ENCODE peak calls at places on chromosomes 11 and 22, in five cellular contexts. Q, B, J, D and G are unnamed samples.

GRCh38 chr11:11366793-11367192 is 13.7 kb upstream of the CSNK2A3 start:
- DNase-seq in Q (no peak), B (no peak), J (no peak), D (no peak), G (no peak)

GRCh38 chr11:2778630-2779498 is 79.1 kb upstream of the KCNQ1OT1 start:
- DNase-seq in Q (peak), B (peak), J (peak), D (peak), G (peak)

GRCh38 chr11:23124996-23125395 is 264.7 kb upstream of the CCDC179 start:
- DNase-seq in Q (no peak), B (no peak), J (no peak), D (no peak), G (no peak)

GRCh38 chr11:109439684-109440083 is 17.7 kb downstream of the C11orf87 start:
- DNase-seq in Q (no peak), B (no peak), J (no peak), D (no peak), G (no peak)

GRCh38 chr11:122691751-122692150 is 36.2 kb downstream of the UBASH3B start:
- DNase-seq in Q (no peak), B (no peak), J (no peak), D (no peak), G (no peak)

GRCh38 chr11:75706260-75706729 is 11.3 kb upstream of the MOGAT2 start:
- DNase-seq in Q (peak), B (peak), J (no peak), D (peak), G (peak)

GRCh38 chr11:47185305-47186075 is 744 bp downstream of the PACSIN3 start:
- DNase-seq in Q (peak), B (peak), J (peak), D (no peak), G (no peak)

GRCh38 chr11:114989536-114989935 is 311.2 kb downstream of the NXPE2 start:
- DNase-seq in Q (no peak), B (no peak), J (no peak), D (no peak), G (no peak)

GRCh38 chr11:429931-430456 is 11.8 kb downstream of the ANO9 start:
- DNase-seq in Q (no peak), B (no peak), J (no peak), D (no peak), G (no peak)

GRCh38 chr11:65311197-65311631 is 3.5 kb upstream of the CDC42EP2 start:
- DNase-seq in Q (no peak), B (no peak), J (no peak), D (no peak), G (peak)

GRCh38 chr11:123308077-123308476 is 113.0 kb upstream of the CLMP start:
- DNase-seq in Q (no peak), B (no peak), J (peak), D (no peak), G (no peak)

GRCh38 chr22:48827228-48827810 is 1000.4 kb downstream of the BRD1 start:
- DNase-seq in Q (no peak), B (peak), J (no peak), D (no peak), G (no peak)

GRCh38 chr11:119680899-119681370 is 48.1 kb downstream of the NECTIN1 start:
- DNase-seq in Q (no peak), B (no peak), J (no peak), D (no peak), G (no peak)

GRCh38 chr22:24406322-24407277 is 20.8 kb upstream of the ADORA2A start:
- DNase-seq in Q (peak), B (peak), J (no peak), D (no peak), G (no peak)

GRCh38 chr11:134915212-134915611 is 503.2 kb upstream of the B3GAT1 start:
- DNase-seq in Q (no peak), B (peak), J (no peak), D (no peak), G (no peak)

GRCh38 chr11:30635401-30635989 is 49.3 kb upstream of the MPPED2 start:
- DNase-seq in Q (no peak), B (no peak), J (no peak), D (no peak), G (no peak)

GRCh38 chr11:128897841-128898240 is 6.7 kb downstream of the KCNJ5 start:
- DNase-seq in Q (no peak), B (no peak), J (no peak), D (no peak), G (no peak)

GRCh38 chr11:122976734-122977454 is 4.7 kb downstream of the BSX start:
- DNase-seq in Q (no peak), B (no peak), J (no peak), D (peak), G (no peak)

GRCh38 chr11:69925366-69926196 is 106.4 kb upstream of the FGF3 start:
- DNase-seq in Q (peak), B (peak), J (no peak), D (no peak), G (no peak)

GRCh38 chr11:126348806-126349582 is 6.5 kb upstream of the ST3GAL4 start:
- DNase-seq in Q (peak), B (no peak), J (no peak), D (no peak), G (no peak)

GRCh38 chr11:112343368-112344039 is 82.8 kb upstream of the PLET1 start:
- DNase-seq in Q (no peak), B (peak), J (no peak), D (no peak), G (no peak)

GRCh38 chr11:20087118-20087521 is 73.2 kb downstream of the DBX1 start:
- DNase-seq in Q (no peak), B (no peak), J (no peak), D (no peak), G (no peak)

GRCh38 chr22:24305260-24305692 is 34.6 kb downstream of the SPECC1L start:
- DNase-seq in Q (no peak), B (no peak), J (no peak), D (no peak), G (no peak)

GRCh38 chr11:117805048-117805447 is 8.0 kb upstream of the DSCAML1 start:
- DNase-seq in Q (no peak), B (no peak), J (no peak), D (no peak), G (no peak)

GRCh38 chr11:97794876-97795275 is 1225.9 kb upstream of the CNTN5 start:
- DNase-seq in Q (no peak), B (no peak), J (no peak), D (no peak), G (no peak)

GRCh38 chr11:32435511-32435946 is at the start of gene WT1:
- DNase-seq in Q (peak), B (no peak), J (no peak), D (no peak), G (peak)

GRCh38 chr22:25765801-25766200 is 23.8 kb downstream of the MYO18B start:
- DNase-seq in Q (no peak), B (no peak), J (no peak), D (no peak), G (no peak)

GRCh38 chr22:25774575-25775026 is 32.6 kb downstream of the MYO18B start:
- DNase-seq in Q (no peak), B (no peak), J (no peak), D (no peak), G (no peak)

GRCh38 chr22:25772288-25772687 is 30.3 kb downstream of the MYO18B start:
- DNase-seq in Q (no peak), B (no peak), J (no peak), D (no peak), G (no peak)

GRCh38 chr22:25766418-25766817 is 24.4 kb downstream of the MYO18B start:
- DNase-seq in Q (no peak), B (no peak), J (no peak), D (no peak), G (no peak)

DNA sequence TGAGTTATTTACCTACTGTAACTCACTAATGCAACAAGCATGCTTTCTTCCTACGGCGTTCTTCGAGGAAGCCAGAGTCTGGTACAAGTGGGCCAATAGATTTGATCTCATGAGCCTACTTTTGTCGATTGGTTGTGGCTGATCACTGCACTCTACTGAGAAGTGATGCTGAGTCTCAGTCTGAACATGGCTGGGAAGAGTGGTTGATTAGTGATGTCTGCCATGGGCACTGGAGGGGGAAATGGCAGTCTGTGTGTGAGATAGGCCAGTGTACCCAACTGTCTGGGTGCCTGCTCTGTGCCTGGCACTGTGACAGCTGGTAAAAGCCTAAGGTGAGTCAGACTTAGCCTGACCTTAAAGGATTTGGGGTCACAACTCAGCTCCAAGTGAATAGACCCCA is 28.3 kb downstream of the MYO18B start:
- DNase-seq in Q (no peak), B (no peak), J (no peak), D (no peak), G (no peak)
- TF ChIP-seq POLR2A in Q (no peak), B (no peak), J (no peak), D (no peak), G (no peak)

GRCh38 chr11:130315354-130315970 is 745 bp upstream of the ZBTB44 start:
- DNase-seq in Q (peak), B (peak), J (peak), D (peak), G (no peak)

GRCh38 chr11:130313383-130314183 is 1.1 kb downstream of the ZBTB44 start:
- DNase-seq in Q (no peak), B (no peak), J (no peak), D (no peak), G (no peak)

GRCh38 chr11:130312046-130312445 is 2.7 kb downstream of the ZBTB44 start:
- DNase-seq in Q (no peak), B (no peak), J (no peak), D (no peak), G (no peak)

GRCh38 chr11:130314184-130314748 is 451 bp downstream of the ZBTB44 start:
- DNase-seq in Q (peak), B (peak), J (peak), D (peak), G (peak)

DNA sequence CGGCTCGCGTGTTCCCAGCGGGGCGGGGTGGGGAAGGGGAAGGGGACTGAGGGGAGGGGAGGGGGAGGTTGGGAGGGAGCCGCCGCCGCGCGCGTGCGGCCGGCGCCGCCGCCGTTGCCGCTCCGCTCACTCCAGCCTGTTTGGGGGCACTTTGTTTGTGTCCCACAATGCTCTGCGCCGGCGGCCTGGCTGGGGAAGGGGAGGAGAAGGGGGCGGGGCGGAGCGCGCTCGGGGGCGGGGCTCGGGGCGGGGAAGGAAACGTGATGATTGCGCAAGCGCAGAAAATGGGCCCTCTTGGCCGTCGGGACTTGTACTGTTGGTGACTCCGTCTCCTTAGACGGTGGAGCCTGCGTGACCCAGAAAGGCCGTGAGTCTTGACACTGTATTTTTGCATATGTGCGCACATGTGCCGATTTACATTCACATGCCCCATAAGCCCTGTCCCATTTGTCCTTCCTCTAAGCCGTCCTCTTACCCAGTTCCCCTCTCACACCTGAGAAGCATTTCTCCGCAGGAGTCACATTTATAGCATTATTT is at the start of gene ZBTB44:
- DNase-seq in Q (peak), B (peak), J (peak), D (peak), G (peak)
- TF ChIP-seq POLR2A in Q (no peak), B (no peak), J (peak), D (no peak), G (no peak)

GRCh38 chr22:50703726-50704509 is 31.3 kb downstream of the SHANK3 start:
- DNase-seq in Q (no peak), B (peak), J (no peak), D (no peak), G (no peak)

GRCh38 chr22:50702261-50702671 is 29.6 kb downstream of the SHANK3 start:
- DNase-seq in Q (no peak), B (no peak), J (no peak), D (no peak), G (no peak)

GRCh38 chr22:50701428-50702154 is 29.0 kb downstream of the SHANK3 start:
- DNase-seq in Q (no peak), B (peak), J (no peak), D (no peak), G (no peak)

GRCh38 chr22:50704510-50705218 is 32.0 kb downstream of the SHANK3 start:
- DNase-seq in Q (no peak), B (peak), J (no peak), D (no peak), G (no peak)

DNA sequence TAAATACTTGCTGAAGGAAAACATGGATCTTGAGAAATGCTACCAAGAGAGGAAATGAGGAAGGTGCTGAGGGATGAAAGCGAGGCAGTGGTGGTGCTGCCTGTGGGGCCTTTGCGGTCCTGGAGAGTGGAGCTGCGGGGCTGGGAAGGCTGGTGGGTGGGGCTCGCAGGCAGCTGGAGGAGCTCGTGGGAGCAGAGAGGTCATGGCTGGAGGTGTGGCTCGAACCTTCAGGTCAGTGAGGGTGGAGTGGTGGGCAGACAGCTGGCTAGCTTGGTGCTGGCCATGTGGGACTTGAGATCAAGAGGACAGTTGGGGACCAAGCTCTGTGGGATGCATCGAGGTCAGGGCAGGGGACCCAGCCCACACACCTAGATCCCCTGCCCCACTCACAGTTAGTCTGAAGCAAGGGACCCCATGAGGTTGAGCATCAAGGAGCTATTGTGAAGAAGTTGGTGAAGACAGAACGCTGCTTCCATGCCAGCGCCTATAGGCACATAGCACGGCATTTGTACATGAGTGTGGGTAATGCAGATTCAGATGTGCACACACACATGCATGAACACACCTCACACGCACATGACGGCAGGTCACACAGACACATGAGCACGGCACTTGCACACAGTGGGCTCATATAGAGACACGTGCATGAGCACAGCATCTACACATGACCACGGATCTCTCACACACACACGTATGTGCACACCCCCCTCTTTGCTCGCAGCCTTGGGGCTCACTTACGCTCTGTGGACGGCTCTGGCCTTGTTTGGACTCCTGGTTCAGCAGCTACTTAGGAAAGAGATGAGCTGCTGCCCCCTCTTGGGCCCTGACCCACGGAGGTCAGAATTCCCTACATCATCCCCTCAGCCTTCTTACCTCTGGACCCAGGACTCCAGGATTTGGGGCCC is 30.4 kb downstream of the SHANK3 start:
- DNase-seq in Q (no peak), B (peak), J (no peak), D (no peak), G (no peak)
- TF ChIP-seq POLR2A in Q (no peak), B (no peak), J (no peak), D (no peak), G (no peak)

GRCh38 chr11:13423372-13423771 is 39.6 kb downstream of the BTBD10 start:
- DNase-seq in Q (no peak), B (no peak), J (no peak), D (no peak), G (no peak)
- TF ChIP-seq POLR2A in Q (no peak), B (no peak), J (no peak), D (no peak), G (no peak)

GRCh38 chr22:17342361-17342760 is 26.9 kb upstream of the CECR2 start:
- DNase-seq in Q (no peak), B (no peak), J (no peak), D (no peak), G (no peak)
- TF ChIP-seq POLR2A in Q (no peak), B (no peak), J (no peak), D (no peak), G (no peak)